ENCODE peak calls at places on chromosomes 5 and 9, in seven cellular contexts. One of them, this sample, is unnamed.

GRCh38 chr9:13322828-13323550 is 43.5 kb upstream of the MPDZ start:
- DNase-seq in uterus: peak
- DNase-seq in Peyer's patch: no peak
- DNase-seq in A549: no peak
- DNase-seq in breast epithelium: peak
- DNase-seq in ovary: no peak
- DNase-seq in prostate gland: peak
- DNase-seq in this sample: no peak

GRCh38 chr9:91075279-91075678 is 273.7 kb downstream of the SYK start:
- DNase-seq in prostate gland: no peak
- DNase-seq in ovary: no peak
- DNase-seq in A549: no peak
- DNase-seq in uterus: no peak
- DNase-seq in breast epithelium: no peak
- DNase-seq in Peyer's patch: no peak
- DNase-seq in this sample: no peak

GRCh38 chr5:133111299-133111698 is 59.5 kb downstream of the HSPA4 start:
- DNase-seq in ovary: peak
- DNase-seq in breast epithelium: peak
- DNase-seq in uterus: peak
- DNase-seq in A549: peak
- DNase-seq in Peyer's patch: peak
- DNase-seq in prostate gland: peak
- DNase-seq in this sample: peak

GRCh38 chr5:74594172-74595040 is 46.1 kb downstream of the ENC1 start:
- DNase-seq in Peyer's patch: no peak
- DNase-seq in ovary: no peak
- DNase-seq in A549: no peak
- DNase-seq in breast epithelium: no peak
- DNase-seq in uterus: no peak
- DNase-seq in prostate gland: no peak
- DNase-seq in this sample: no peak

GRCh38 chr5:73338201-73339126 is 110.1 kb downstream of the FOXD1 start:
- DNase-seq in ovary: no peak
- DNase-seq in Peyer's patch: no peak
- DNase-seq in breast epithelium: no peak
- DNase-seq in A549: no peak
- DNase-seq in uterus: no peak
- DNase-seq in prostate gland: no peak
- DNase-seq in this sample: no peak

GRCh38 chr9:11194249-11194648 is 581.4 kb upstream of the PTPRD start:
- DNase-seq in uterus: no peak
- DNase-seq in prostate gland: no peak
- DNase-seq in Peyer's patch: no peak
- DNase-seq in ovary: no peak
- DNase-seq in A549: no peak
- DNase-seq in breast epithelium: no peak
- DNase-seq in this sample: no peak

GRCh38 chr5:115098041-115098702 is 71.5 kb downstream of the TRIM36 start:
- DNase-seq in prostate gland: peak
- DNase-seq in breast epithelium: no peak
- DNase-seq in ovary: no peak
- DNase-seq in A549: peak
- DNase-seq in Peyer's patch: no peak
- DNase-seq in uterus: no peak
- DNase-seq in this sample: peak

GRCh38 chr5:21649969-21650368 is 1203.2 kb downstream of the CDH12 start:
- DNase-seq in Peyer's patch: no peak
- DNase-seq in prostate gland: no peak
- DNase-seq in breast epithelium: no peak
- DNase-seq in uterus: no peak
- DNase-seq in A549: no peak
- DNase-seq in ovary: no peak
- DNase-seq in this sample: no peak

GRCh38 chr5:21774281-21774680 is 1078.9 kb downstream of the CDH12 start:
- DNase-seq in ovary: no peak
- DNase-seq in prostate gland: no peak
- DNase-seq in breast epithelium: no peak
- DNase-seq in uterus: no peak
- DNase-seq in Peyer's patch: no peak
- DNase-seq in A549: no peak
- DNase-seq in this sample: no peak

GRCh38 chr5:71882826-71883744 is 164.0 kb downstream of the CARTPT start:
- DNase-seq in uterus: no peak
- DNase-seq in A549: no peak
- DNase-seq in breast epithelium: no peak
- DNase-seq in prostate gland: peak
- DNase-seq in Peyer's patch: no peak
- DNase-seq in ovary: no peak
- DNase-seq in this sample: no peak

GRCh38 chr9:974993-975739 is 1.3 kb upstream of the DMRT3 start:
- DNase-seq in A549: no peak
- DNase-seq in prostate gland: no peak
- DNase-seq in breast epithelium: no peak
- DNase-seq in uterus: no peak
- DNase-seq in ovary: no peak
- DNase-seq in Peyer's patch: no peak
- DNase-seq in this sample: no peak

GRCh38 chr5:72818866-72819534 is 2.5 kb downstream of the TNPO1 start:
- DNase-seq in prostate gland: peak
- DNase-seq in A549: peak
- DNase-seq in breast epithelium: peak
- DNase-seq in ovary: peak
- DNase-seq in uterus: peak
- DNase-seq in Peyer's patch: peak
- DNase-seq in this sample: peak

GRCh38 chr9:80146466-80146865 is 574.7 kb downstream of the TLE4 start:
- DNase-seq in ovary: no peak
- DNase-seq in breast epithelium: no peak
- DNase-seq in uterus: no peak
- DNase-seq in Peyer's patch: no peak
- DNase-seq in A549: no peak
- DNase-seq in prostate gland: no peak
- DNase-seq in this sample: no peak

GRCh38 chr5:54344653-54345052 is 34.3 kb upstream of the ARL15 start:
- DNase-seq in prostate gland: no peak
- DNase-seq in Peyer's patch: no peak
- DNase-seq in A549: no peak
- DNase-seq in uterus: no peak
- DNase-seq in ovary: no peak
- DNase-seq in breast epithelium: no peak
- DNase-seq in this sample: no peak

GRCh38 chr5:150469718-150470470 is 20.4 kb upstream of the RPS14 start:
- DNase-seq in ovary: no peak
- DNase-seq in Peyer's patch: no peak
- DNase-seq in prostate gland: no peak
- DNase-seq in A549: peak
- DNase-seq in uterus: no peak
- DNase-seq in breast epithelium: no peak
- DNase-seq in this sample: no peak

GRCh38 chr9:88481933-88482332 is 53.0 kb upstream of the NXNL2 start:
- DNase-seq in breast epithelium: no peak
- DNase-seq in uterus: no peak
- DNase-seq in prostate gland: no peak
- DNase-seq in ovary: no peak
- DNase-seq in Peyer's patch: no peak
- DNase-seq in A549: no peak
- DNase-seq in this sample: peak
- TF ChIP-seq CTCF in breast epithelium: no peak
- TF ChIP-seq CTCF in uterus: no peak
- TF ChIP-seq CTCF in prostate gland: no peak
- TF ChIP-seq CTCF in ovary: no peak
- TF ChIP-seq CTCF in Peyer's patch: no peak
- TF ChIP-seq CTCF in A549: no peak
- TF ChIP-seq CTCF in this sample: no peak

DNA sequence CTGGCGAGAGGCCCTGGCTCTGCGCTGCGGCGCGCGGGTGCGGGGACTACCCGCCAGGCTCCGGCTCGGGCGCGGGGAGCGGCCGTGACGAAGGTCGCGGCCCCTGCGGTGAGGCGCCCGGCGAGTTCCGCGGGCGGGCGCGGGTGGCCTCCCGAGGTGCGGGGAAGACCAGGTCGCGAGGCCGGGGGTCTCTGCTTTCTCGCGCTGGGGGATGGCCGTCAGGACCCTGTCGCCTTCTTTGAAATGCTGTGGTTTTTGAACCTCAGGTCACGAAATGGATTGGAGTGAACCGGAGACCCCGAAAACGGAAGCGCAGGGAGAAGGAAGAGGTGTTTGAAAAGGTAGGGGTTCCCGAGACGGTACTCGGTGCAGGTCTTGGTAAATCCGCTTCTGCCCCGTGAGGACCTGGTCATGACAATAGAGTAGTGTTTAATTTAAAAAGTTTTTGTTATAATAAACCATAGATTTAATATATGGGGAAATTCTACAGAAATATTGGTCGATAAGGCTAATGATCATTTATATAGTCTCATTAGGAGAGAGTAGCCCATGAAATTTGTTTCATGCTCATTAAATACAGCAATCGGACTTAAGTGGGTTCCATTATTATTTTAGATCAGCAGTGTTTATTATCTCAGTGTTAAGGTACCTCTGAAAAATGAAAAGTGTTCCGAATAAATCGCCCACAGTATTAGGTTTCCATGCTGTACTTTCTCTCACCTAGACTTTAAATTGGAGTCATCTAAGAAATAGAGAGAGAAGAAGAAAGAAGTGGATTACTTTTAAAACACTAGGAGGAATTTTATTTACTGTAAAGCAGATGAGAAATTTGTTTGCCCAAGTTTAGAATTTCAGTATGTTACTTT is 279.0 kb downstream of the AOPEP start:
- DNase-seq in ovary: peak
- DNase-seq in uterus: no peak
- DNase-seq in Peyer's patch: no peak
- DNase-seq in breast epithelium: no peak
- DNase-seq in A549: no peak
- DNase-seq in prostate gland: no peak
- DNase-seq in this sample: no peak
- TF ChIP-seq POLR2A in ovary: no peak
- TF ChIP-seq POLR2A in uterus: no peak
- TF ChIP-seq POLR2A in Peyer's patch: no peak
- TF ChIP-seq POLR2A in breast epithelium: no peak
- TF ChIP-seq POLR2A in A549: no peak
- TF ChIP-seq POLR2A in prostate gland: no peak
- TF ChIP-seq POLR2A in this sample: no peak

GRCh38 chr5:175021886-175022285 is 297.5 kb downstream of the MSX2 start:
- DNase-seq in prostate gland: no peak
- DNase-seq in Peyer's patch: no peak
- DNase-seq in uterus: no peak
- DNase-seq in ovary: no peak
- DNase-seq in breast epithelium: no peak
- DNase-seq in A549: no peak
- DNase-seq in this sample: no peak

GRCh38 chr5:175025046-175025445 is 300.7 kb downstream of the MSX2 start:
- DNase-seq in ovary: no peak
- DNase-seq in prostate gland: no peak
- DNase-seq in Peyer's patch: no peak
- DNase-seq in A549: no peak
- DNase-seq in breast epithelium: no peak
- DNase-seq in uterus: no peak
- DNase-seq in this sample: no peak

GRCh38 chr5:175027390-175027789 is 303.0 kb downstream of the MSX2 start:
- DNase-seq in A549: no peak
- DNase-seq in ovary: no peak
- DNase-seq in breast epithelium: no peak
- DNase-seq in uterus: no peak
- DNase-seq in Peyer's patch: no peak
- DNase-seq in prostate gland: no peak
- DNase-seq in this sample: no peak

DNA sequence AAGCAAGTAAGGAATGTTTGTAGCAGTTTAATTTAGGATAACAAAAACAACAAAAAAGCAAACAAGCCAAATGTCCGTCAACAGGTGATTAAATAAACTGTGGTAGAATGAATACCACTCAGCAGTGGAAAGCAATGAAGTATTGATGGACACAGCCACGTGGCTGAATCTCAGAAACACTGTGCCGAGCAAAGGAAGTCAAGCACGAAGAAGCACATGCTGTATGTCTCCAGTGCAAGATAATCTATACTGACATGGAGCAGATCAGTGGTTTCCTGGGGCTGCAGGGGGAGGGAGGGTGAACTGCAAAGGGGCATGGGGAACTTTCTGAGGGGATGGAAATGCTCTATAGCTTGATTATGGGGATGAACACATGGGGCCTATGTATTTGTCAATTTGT is 297.9 kb downstream of the MSX2 start:
- DNase-seq in uterus: no peak
- DNase-seq in A549: no peak
- DNase-seq in Peyer's patch: no peak
- DNase-seq in breast epithelium: no peak
- DNase-seq in ovary: no peak
- DNase-seq in prostate gland: no peak
- DNase-seq in this sample: no peak
- TF ChIP-seq CTCF in uterus: no peak
- TF ChIP-seq CTCF in A549: no peak
- TF ChIP-seq CTCF in Peyer's patch: no peak
- TF ChIP-seq CTCF in breast epithelium: no peak
- TF ChIP-seq CTCF in ovary: no peak
- TF ChIP-seq CTCF in prostate gland: no peak
- TF ChIP-seq CTCF in this sample: no peak

GRCh38 chr5:173615884-173616576 is 420 bp downstream of the BOD1 start:
- DNase-seq in Peyer's patch: peak
- DNase-seq in A549: peak
- DNase-seq in ovary: peak
- DNase-seq in uterus: peak
- DNase-seq in breast epithelium: peak
- DNase-seq in prostate gland: peak
- DNase-seq in this sample: peak
- TF ChIP-seq POLR2A in Peyer's patch: no peak
- TF ChIP-seq POLR2A in A549: no peak
- TF ChIP-seq POLR2A in ovary: no peak
- TF ChIP-seq POLR2A in uterus: no peak
- TF ChIP-seq POLR2A in breast epithelium: no peak
- TF ChIP-seq POLR2A in prostate gland: no peak
- TF ChIP-seq POLR2A in this sample: no peak

GRCh38 chr5:124528838-124529237 is 217.6 kb downstream of the ZNF608 start:
- DNase-seq in ovary: no peak
- DNase-seq in breast epithelium: no peak
- DNase-seq in Peyer's patch: no peak
- DNase-seq in A549: no peak
- DNase-seq in uterus: no peak
- DNase-seq in prostate gland: no peak
- DNase-seq in this sample: no peak

GRCh38 chr5:124527220-124527991 is 219.0 kb downstream of the ZNF608 start:
- DNase-seq in A549: no peak
- DNase-seq in prostate gland: no peak
- DNase-seq in Peyer's patch: no peak
- DNase-seq in uterus: no peak
- DNase-seq in ovary: peak
- DNase-seq in breast epithelium: no peak
- DNase-seq in this sample: no peak

GRCh38 chr5:124519396-124519795 is 227.0 kb downstream of the ZNF608 start:
- DNase-seq in uterus: peak
- DNase-seq in Peyer's patch: no peak
- DNase-seq in ovary: no peak
- DNase-seq in prostate gland: no peak
- DNase-seq in breast epithelium: no peak
- DNase-seq in A549: no peak
- DNase-seq in this sample: peak

GRCh38 chr5:124521461-124522230 is 224.8 kb downstream of the ZNF608 start:
- DNase-seq in A549: no peak
- DNase-seq in uterus: no peak
- DNase-seq in ovary: no peak
- DNase-seq in Peyer's patch: no peak
- DNase-seq in breast epithelium: no peak
- DNase-seq in prostate gland: no peak
- DNase-seq in this sample: no peak

GRCh38 chr5:124524552-124525232 is 221.7 kb downstream of the ZNF608 start:
- DNase-seq in ovary: no peak
- DNase-seq in breast epithelium: no peak
- DNase-seq in uterus: no peak
- DNase-seq in Peyer's patch: no peak
- DNase-seq in A549: no peak
- DNase-seq in prostate gland: no peak
- DNase-seq in this sample: peak
- TF ChIP-seq CTCF in ovary: no peak
- TF ChIP-seq CTCF in breast epithelium: no peak
- TF ChIP-seq CTCF in uterus: no peak
- TF ChIP-seq CTCF in Peyer's patch: no peak
- TF ChIP-seq CTCF in A549: no peak
- TF ChIP-seq CTCF in prostate gland: no peak
- TF ChIP-seq CTCF in this sample: no peak

This sample was measured in NB4.